ENCODE peak calls at places on chromosomes 11 and 22, in five cellular contexts. G is MG63, T is ovary, Q is heart right ventricle, I is psoas muscle. S is an unnamed sample.
A peak's percentile ranks its signal among the peaks of the same experiment; 100 is the strongest.

GRCh38 chr11:10022764-10023163 is 271.3 kb downstream of the SBF2 start:
- DNase-seq in I (no peak), T (no peak), G (no peak), Q (no peak), S (no peak)

GRCh38 chr11:7872913-7873312 is 58.2 kb downstream of the OR10A6 start:
- DNase-seq in I (no peak), G (no peak), Q (no peak), T (no peak), S (no peak)

GRCh38 chr22:49967333-49968241 is 7.0 kb downstream of the PIM3 start:
- DNase-seq in Q (peak; percentile 58), T (peak; percentile 67), G (no peak), I (peak; percentile 93), S (no peak)

GRCh38 chr11:63017306-63017974 is 1.8 kb upstream of the SLC22A8 start:
- DNase-seq in Q (no peak), I (no peak), T (no peak), G (peak; percentile 65), S (peak; percentile 4)

GRCh38 chr11:96012086-96012824 is 88.3 kb upstream of the MTMR2 start:
- DNase-seq in T (no peak), I (no peak), Q (peak; percentile 43), G (no peak), S (peak; percentile 84)

GRCh38 chr22:44023404-44024287 is 456 bp upstream of the PARVB start:
- DNase-seq in G (peak; percentile 72), I (peak; percentile 80), T (peak; percentile 50), Q (no peak), S (no peak)

GRCh38 chr11:689630-690029 is 5.4 kb downstream of the DEAF1 start:
- DNase-seq in Q (no peak), T (no peak), G (no peak), I (no peak), S (no peak)

GRCh38 chr22:37032134-37032534 is 12.6 kb downstream of the MPST start:
- DNase-seq in T (no peak), G (no peak), I (no peak), Q (no peak), S (no peak)

GRCh38 chr22:36325163-36326031 is 62.4 kb downstream of the MYH9 start:
- DNase-seq in I (peak; percentile 74), G (peak; percentile 41), T (no peak), Q (peak; percentile 71), S (peak; percentile 75)

GRCh38 chr11:100639140-100639539 is 47.9 kb upstream of the ARHGAP42 start:
- DNase-seq in Q (no peak), I (no peak), G (no peak), T (peak; percentile 18), S (peak; percentile 64)

GRCh38 chr11:66624450-66624849 is 8.0 kb downstream of the RBM14 start:
- DNase-seq in G (no peak), Q (no peak), I (peak; percentile 56), T (no peak), S (no peak)

GRCh38 chr11:128862421-128862820 is 4.7 kb downstream of the KCNJ1 start:
- DNase-seq in Q (no peak), T (no peak), I (no peak), G (no peak), S (no peak)

GRCh38 chr11:2379471-2380174 is 2.5 kb downstream of the CD81 start:
- DNase-seq in T (no peak), G (no peak), Q (no peak), I (peak; percentile 55), S (no peak)

GRCh38 chr11:65899356-65900124 is 648 bp downstream of the FOSL1 start:
- DNase-seq in T (no peak), I (peak; percentile 81), G (peak; percentile 92), Q (peak; percentile 51), S (peak; percentile 71)

GRCh38 chr11:126585388-126586302 is 230.2 kb downstream of the ST3GAL4 start:
- DNase-seq in T (peak; percentile 71), Q (peak; percentile 84), G (peak; percentile 82), I (peak; percentile 66), S (peak; percentile 97)

GRCh38 chr22:39928556-39929401 is 27.9 kb downstream of the GRAP2 start:
- DNase-seq in I (no peak), Q (no peak), G (no peak), T (no peak), S (no peak)

GRCh38 chr11:78045851-78046485 is 17.7 kb upstream of the THRSP start:
- DNase-seq in Q (peak; percentile 78), I (peak; percentile 91), G (peak; percentile 71), T (peak; percentile 88), S (peak; percentile 52)

GRCh38 chr22:38222797-38223119 is 21.0 kb downstream of the MAFF start:
- DNase-seq in G (no peak), I (no peak), T (no peak), Q (no peak), S (no peak)

GRCh38 chr22:23786261-23786710 is 480 bp upstream of the SMARCB1 start:
- DNase-seq in I (no peak), Q (no peak), T (no peak), G (no peak), S (no peak)

GRCh38 chr22:23789121-23789520 is 2.4 kb downstream of the SMARCB1 start:
- DNase-seq in T (no peak), Q (no peak), G (no peak), I (no peak), S (no peak)

GRCh38 chr22:23787910-23788309 is 1.1 kb downstream of the SMARCB1 start:
- DNase-seq in T (no peak), G (no peak), Q (no peak), I (no peak), S (no peak)

GRCh38 chr22:23787600-23787896 is 782 bp downstream of the SMARCB1 start:
- DNase-seq in T (no peak), I (no peak), Q (no peak), G (no peak), S (no peak)

DNA sequence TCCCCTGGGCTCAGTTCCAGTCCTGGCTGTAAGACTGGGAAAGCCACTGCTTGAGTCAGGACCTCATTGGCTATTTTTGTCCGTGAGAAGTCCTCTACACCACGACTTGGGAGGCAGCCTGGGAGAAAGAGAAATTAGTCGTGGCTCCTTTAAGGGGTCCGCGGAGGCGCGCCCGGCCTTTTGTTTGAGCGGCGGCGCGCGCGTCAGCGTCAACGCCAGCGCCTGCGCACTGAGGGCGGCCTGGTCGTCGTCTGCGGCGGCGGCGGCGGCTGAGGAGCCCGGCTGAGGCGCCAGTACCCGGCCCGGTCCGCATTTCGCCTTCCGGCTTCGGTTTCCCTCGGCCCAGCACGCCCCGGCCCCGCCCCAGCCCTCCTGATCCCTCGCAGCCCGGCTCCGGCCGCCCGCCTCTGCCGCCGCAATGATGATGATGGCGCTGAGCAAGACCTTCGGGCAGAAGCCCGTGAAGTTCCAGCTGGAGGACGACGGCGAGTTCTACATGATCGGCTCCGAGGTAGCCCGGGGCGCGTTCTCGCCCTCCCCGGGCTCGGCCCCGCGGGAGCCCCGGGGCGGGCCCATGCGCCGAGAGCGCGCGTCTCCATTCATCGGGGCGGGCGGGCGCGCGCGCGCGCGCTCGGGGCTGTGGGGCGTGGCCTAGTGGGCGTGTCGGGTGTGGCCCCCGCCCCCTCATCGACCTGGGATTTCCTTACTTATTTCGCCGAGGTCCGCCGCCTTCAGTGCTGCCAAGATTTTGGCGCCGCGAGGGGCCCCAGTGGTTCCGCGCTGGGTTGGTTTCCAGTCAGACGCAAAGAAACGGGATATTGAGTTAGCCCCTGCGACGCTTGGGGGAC is at the start of gene SMARCB1:
- DNase-seq in G (peak; percentile 87), T (peak; percentile 90), Q (peak; percentile 92), I (peak; percentile 96), S (peak; percentile 85)
- H3K36me3 ChIP-seq in G (peaks cover 16% of the 10 kb centered on the region), T (no peaks in the 10 kb centered on the region), Q (no peaks in the 10 kb centered on the region), I (peaks cover 7% of the 10 kb centered on the region), S (no peaks in the 10 kb centered on the region)

DNA sequence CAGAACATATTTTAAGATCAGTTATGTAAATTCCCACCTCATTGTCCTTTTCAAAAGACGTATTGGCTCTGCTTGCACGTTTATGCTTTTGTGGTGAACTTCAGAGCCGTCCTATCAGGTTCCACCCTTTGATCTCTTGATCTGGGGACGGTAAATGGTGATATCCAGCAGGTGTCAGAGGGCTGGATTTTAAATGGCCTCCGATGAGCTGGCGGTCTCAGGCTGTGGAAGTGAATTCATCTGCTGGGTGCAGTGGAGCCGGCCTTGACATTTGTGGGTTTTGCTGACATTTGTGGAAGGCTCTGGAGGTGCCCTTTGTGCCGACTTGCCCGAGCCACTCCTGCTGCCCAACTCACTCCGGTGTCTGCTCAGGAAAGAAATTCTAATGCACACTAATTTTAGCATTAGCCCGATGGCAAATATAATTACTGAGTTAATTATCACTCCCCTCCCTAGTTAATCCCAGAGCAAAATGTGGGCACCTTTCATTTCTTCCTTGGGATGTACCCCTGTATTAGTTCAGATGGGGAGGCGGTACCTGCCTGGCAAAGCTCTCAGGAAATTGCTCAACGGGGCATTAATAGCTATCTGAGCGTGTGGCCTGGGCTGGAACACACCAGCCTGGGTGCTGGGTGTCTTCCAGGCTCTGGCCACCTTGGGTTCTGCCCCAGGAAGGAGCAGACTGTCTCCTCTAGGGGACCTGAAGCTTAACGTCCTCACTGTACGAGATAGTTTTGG is 9.1 kb downstream of the LRP5 start:
- DNase-seq in I (peak; percentile 81), T (no peak), Q (no peak), G (no peak), S (no peak)
- H3K36me3 ChIP-seq in I (no peaks in the 10 kb centered on the region), T (no peaks in the 10 kb centered on the region), Q (no peaks in the 10 kb centered on the region), G (no peaks in the 10 kb centered on the region), S (no peaks in the 10 kb centered on the region)

GRCh38 chr11:19321351-19321750 is 80.6 kb upstream of the E2F8 start:
- DNase-seq in T (no peak), I (no peak), Q (no peak), G (no peak), S (no peak)
- H3K36me3 ChIP-seq in T (no peaks in the 10 kb centered on the region), I (no peaks in the 10 kb centered on the region), Q (no peaks in the 10 kb centered on the region), G (no peaks in the 10 kb centered on the region), S (no peaks in the 10 kb centered on the region)

GRCh38 chr22:46703996-46704370 is 34.1 kb downstream of the CERK start:
- DNase-seq in T (no peak), Q (no peak), I (no peak), G (no peak), S (no peak)
- H3K36me3 ChIP-seq in T (no peaks in the 10 kb centered on the region), Q (peaks cover 8% of the 10 kb centered on the region), I (peaks cover 96% of the 10 kb centered on the region), G (peaks cover 14% of the 10 kb centered on the region), S (peaks cover 54% of the 10 kb centered on the region)

GRCh38 chr22:20745177-20745576 is 28.7 kb upstream of the SERPIND1 start:
- DNase-seq in T (no peak), I (no peak), Q (no peak), G (no peak), S (no peak)

GRCh38 chr22:20748082-20748481 is 25.8 kb upstream of the SERPIND1 start:
- DNase-seq in Q (no peak), I (no peak), G (no peak), T (no peak), S (no peak)

GRCh38 chr22:20746466-20747189 is 27.3 kb upstream of the SERPIND1 start:
- DNase-seq in I (no peak), Q (no peak), T (no peak), G (no peak), S (no peak)

GRCh38 chr22:20748820-20749428 is 25.0 kb upstream of the SERPIND1 start:
- DNase-seq in Q (no peak), G (no peak), I (no peak), T (no peak), S (no peak)

GRCh38 chr22:20747223-20747622 is 26.7 kb upstream of the SERPIND1 start:
- DNase-seq in G (no peak), Q (no peak), T (no peak), I (no peak), S (no peak)
- H3K36me3 ChIP-seq in G (peaks cover 27% of the 10 kb centered on the region), Q (no peaks in the 10 kb centered on the region), T (no peaks in the 10 kb centered on the region), I (peaks cover 79% of the 10 kb centered on the region), S (peaks cover 29% of the 10 kb centered on the region)